ENCODE peak calls at places on chromosomes 7 and 10, in five cellular contexts. One of them, this sample, is unnamed.

GRCh38 chr10:69807696-69808095 is 6.0 kb downstream of the COL13A1 start:
- DNase-seq in psoas muscle: no peak
- DNase-seq in right lobe of liver: no peak
- DNase-seq in Panc1: no peak
- DNase-seq in neural progenitor cell: no peak
- DNase-seq in this sample: no peak

GRCh38 chr7:64672414-64672813 is 6.5 kb downstream of the ZNF107 start:
- DNase-seq in psoas muscle: no peak
- DNase-seq in right lobe of liver: no peak
- DNase-seq in Panc1: no peak
- DNase-seq in neural progenitor cell: no peak
- DNase-seq in this sample: no peak

GRCh38 chr10:3716093-3716492 is 68.9 kb downstream of the KLF6 start:
- DNase-seq in psoas muscle: no peak
- DNase-seq in right lobe of liver: no peak
- DNase-seq in Panc1: no peak
- DNase-seq in neural progenitor cell: no peak
- DNase-seq in this sample: no peak

GRCh38 chr7:66739477-66739876 is 1.1 kb upstream of the RABGEF1 start:
- DNase-seq in psoas muscle: no peak
- DNase-seq in right lobe of liver: no peak
- DNase-seq in Panc1: no peak
- DNase-seq in neural progenitor cell: no peak
- DNase-seq in this sample: no peak

GRCh38 chr7:144676492-144676891 is 159.4 kb downstream of the TPK1 start:
- DNase-seq in psoas muscle: no peak
- DNase-seq in right lobe of liver: no peak
- DNase-seq in Panc1: no peak
- DNase-seq in neural progenitor cell: no peak
- DNase-seq in this sample: no peak

GRCh38 chr10:23331567-23332290 is 12.9 kb downstream of the C10orf67 start:
- DNase-seq in psoas muscle: no peak
- DNase-seq in right lobe of liver: no peak
- DNase-seq in Panc1: peak
- DNase-seq in neural progenitor cell: no peak
- DNase-seq in this sample: no peak

GRCh38 chr7:116652793-116653192 is 19.2 kb upstream of the MET start:
- DNase-seq in psoas muscle: no peak
- DNase-seq in right lobe of liver: no peak
- DNase-seq in Panc1: no peak
- DNase-seq in neural progenitor cell: no peak
- DNase-seq in this sample: no peak

GRCh38 chr10:43817368-43817767 is 168.7 kb upstream of the ZNF32 start:
- DNase-seq in psoas muscle: no peak
- DNase-seq in right lobe of liver: no peak
- DNase-seq in Panc1: no peak
- DNase-seq in neural progenitor cell: no peak
- DNase-seq in this sample: no peak

GRCh38 chr7:42893341-42894242 is 18.3 kb downstream of the C7orf25 start:
- DNase-seq in psoas muscle: no peak
- DNase-seq in right lobe of liver: no peak
- DNase-seq in Panc1: no peak
- DNase-seq in neural progenitor cell: no peak
- DNase-seq in this sample: no peak

GRCh38 chr7:95927781-95928180 is 155.4 kb downstream of the DYNC1I1 start:
- DNase-seq in psoas muscle: no peak
- DNase-seq in right lobe of liver: no peak
- DNase-seq in Panc1: no peak
- DNase-seq in neural progenitor cell: no peak
- DNase-seq in this sample: no peak

GRCh38 chr7:41916450-41916927 is 213.6 kb upstream of the INHBA start:
- DNase-seq in psoas muscle: no peak
- DNase-seq in right lobe of liver: no peak
- DNase-seq in Panc1: peak
- DNase-seq in neural progenitor cell: no peak
- DNase-seq in this sample: no peak

GRCh38 chr7:151404216-151405011 is 5.4 kb downstream of the WDR86 start:
- DNase-seq in psoas muscle: peak
- DNase-seq in right lobe of liver: peak
- DNase-seq in Panc1: no peak
- DNase-seq in neural progenitor cell: no peak
- DNase-seq in this sample: no peak

GRCh38 chr7:113774182-113774807 is 144.5 kb downstream of the PPP1R3A start:
- DNase-seq in psoas muscle: no peak
- DNase-seq in right lobe of liver: no peak
- DNase-seq in Panc1: peak
- DNase-seq in neural progenitor cell: peak
- DNase-seq in this sample: peak

GRCh38 chr7:5699467-5699866 is 82.0 kb downstream of the RNF216 start:
- DNase-seq in psoas muscle: no peak
- DNase-seq in right lobe of liver: no peak
- DNase-seq in Panc1: no peak
- DNase-seq in neural progenitor cell: no peak
- DNase-seq in this sample: no peak

GRCh38 chr7:151831606-151832005 is 45.3 kb downstream of the PRKAG2 start:
- DNase-seq in psoas muscle: peak
- DNase-seq in right lobe of liver: peak
- DNase-seq in Panc1: no peak
- DNase-seq in neural progenitor cell: no peak
- DNase-seq in this sample: no peak

GRCh38 chr7:151869968-151870918 is 6.7 kb downstream of the PRKAG2 start:
- DNase-seq in psoas muscle: no peak
- DNase-seq in right lobe of liver: peak
- DNase-seq in Panc1: no peak
- DNase-seq in neural progenitor cell: no peak
- DNase-seq in this sample: no peak

GRCh38 chr7:31464601-31465000 is 49.3 kb upstream of the ITPRID1 start:
- DNase-seq in psoas muscle: no peak
- DNase-seq in right lobe of liver: no peak
- DNase-seq in Panc1: no peak
- DNase-seq in neural progenitor cell: no peak
- DNase-seq in this sample: no peak

GRCh38 chr7:2838873-2839578 is 5.1 kb downstream of the GNA12 start:
- DNase-seq in psoas muscle: no peak
- DNase-seq in right lobe of liver: no peak
- DNase-seq in Panc1: no peak
- DNase-seq in neural progenitor cell: no peak
- DNase-seq in this sample: no peak

GRCh38 chr7:143002106-143002505 is 24.8 kb downstream of the OR9A2 start:
- DNase-seq in psoas muscle: no peak
- DNase-seq in right lobe of liver: no peak
- DNase-seq in Panc1: no peak
- DNase-seq in neural progenitor cell: peak
- DNase-seq in this sample: no peak

GRCh38 chr10:31507427-31507826 is 188.4 kb downstream of the ZEB1 start:
- DNase-seq in psoas muscle: no peak
- DNase-seq in right lobe of liver: no peak
- DNase-seq in Panc1: no peak
- DNase-seq in neural progenitor cell: no peak
- DNase-seq in this sample: no peak

GRCh38 chr7:77940647-77941046 is 142.1 kb downstream of the PHTF2 start:
- DNase-seq in psoas muscle: no peak
- DNase-seq in right lobe of liver: no peak
- DNase-seq in Panc1: peak
- DNase-seq in neural progenitor cell: peak
- DNase-seq in this sample: peak

GRCh38 chr7:154339169-154339568 is 287.0 kb downstream of the DPP6 start:
- DNase-seq in psoas muscle: no peak
- DNase-seq in right lobe of liver: no peak
- DNase-seq in Panc1: no peak
- DNase-seq in neural progenitor cell: no peak
- DNase-seq in this sample: no peak

GRCh38 chr10:104435822-104436221 is 82.2 kb downstream of the CFAP58 start:
- DNase-seq in psoas muscle: no peak
- DNase-seq in right lobe of liver: no peak
- DNase-seq in Panc1: no peak
- DNase-seq in neural progenitor cell: no peak
- DNase-seq in this sample: no peak

GRCh38 chr10:99779335-99779734 is 3.1 kb upstream of the ABCC2 start:
- DNase-seq in psoas muscle: no peak
- DNase-seq in right lobe of liver: no peak
- DNase-seq in Panc1: peak
- DNase-seq in neural progenitor cell: no peak
- DNase-seq in this sample: no peak

GRCh38 chr10:35639651-35640311 is 2.3 kb downstream of the FZD8 start:
- DNase-seq in psoas muscle: peak
- DNase-seq in right lobe of liver: peak
- DNase-seq in Panc1: no peak
- DNase-seq in neural progenitor cell: peak
- DNase-seq in this sample: no peak

GRCh38 chr10:44908071-44908709 is 2.9 kb upstream of the TMEM72 start:
- DNase-seq in psoas muscle: peak
- DNase-seq in right lobe of liver: no peak
- DNase-seq in Panc1: no peak
- DNase-seq in neural progenitor cell: peak
- DNase-seq in this sample: no peak

GRCh38 chr7:129262333-129262732 is 37.5 kb downstream of the AHCYL2 start:
- DNase-seq in psoas muscle: no peak
- DNase-seq in right lobe of liver: no peak
- DNase-seq in Panc1: no peak
- DNase-seq in neural progenitor cell: no peak
- DNase-seq in this sample: no peak

GRCh38 chr10:53314856-53315255 is 542.3 kb upstream of the MBL2 start:
- DNase-seq in psoas muscle: no peak
- DNase-seq in right lobe of liver: no peak
- DNase-seq in Panc1: peak
- DNase-seq in neural progenitor cell: no peak
- DNase-seq in this sample: no peak

GRCh38 chr7:55502209-55502608 is 70.1 kb downstream of the VOPP1 start:
- DNase-seq in psoas muscle: no peak
- DNase-seq in right lobe of liver: no peak
- DNase-seq in Panc1: no peak
- DNase-seq in neural progenitor cell: peak
- DNase-seq in this sample: no peak

GRCh38 chr10:6721480-6721879 is 141.4 kb upstream of the PRKCQ start:
- DNase-seq in psoas muscle: peak
- DNase-seq in right lobe of liver: no peak
- DNase-seq in Panc1: no peak
- DNase-seq in neural progenitor cell: no peak
- DNase-seq in this sample: peak

DNA sequence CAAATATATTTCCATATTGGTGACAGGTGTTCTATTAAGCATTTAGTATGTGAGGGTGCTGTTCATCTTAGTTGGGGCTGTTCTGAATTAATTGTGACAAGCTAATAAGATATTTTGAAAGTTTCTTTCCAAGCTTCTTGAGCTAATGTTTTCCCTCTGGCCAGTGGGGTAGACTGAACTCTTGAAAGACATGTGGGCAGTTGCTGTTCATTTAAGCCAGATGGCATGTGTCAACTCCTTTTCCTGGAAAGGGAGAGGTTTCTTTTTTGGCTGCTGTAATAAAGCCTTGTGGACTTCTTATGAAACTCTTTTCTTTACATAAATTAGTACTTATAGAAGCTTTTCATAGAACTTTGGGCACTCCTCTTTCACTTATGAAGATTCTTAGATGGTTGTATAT is 21.7 kb downstream of the RAB18 start:
- DNase-seq in psoas muscle: no peak
- DNase-seq in right lobe of liver: no peak
- DNase-seq in Panc1: no peak
- DNase-seq in neural progenitor cell: no peak
- DNase-seq in this sample: no peak
- H3K27ac ChIP-seq in psoas muscle: peak
- H3K27ac ChIP-seq in right lobe of liver: no peak
- H3K27ac ChIP-seq in Panc1: no peak
- H3K27ac ChIP-seq in neural progenitor cell: no peak
- H3K27ac ChIP-seq in this sample: no peak

DNA sequence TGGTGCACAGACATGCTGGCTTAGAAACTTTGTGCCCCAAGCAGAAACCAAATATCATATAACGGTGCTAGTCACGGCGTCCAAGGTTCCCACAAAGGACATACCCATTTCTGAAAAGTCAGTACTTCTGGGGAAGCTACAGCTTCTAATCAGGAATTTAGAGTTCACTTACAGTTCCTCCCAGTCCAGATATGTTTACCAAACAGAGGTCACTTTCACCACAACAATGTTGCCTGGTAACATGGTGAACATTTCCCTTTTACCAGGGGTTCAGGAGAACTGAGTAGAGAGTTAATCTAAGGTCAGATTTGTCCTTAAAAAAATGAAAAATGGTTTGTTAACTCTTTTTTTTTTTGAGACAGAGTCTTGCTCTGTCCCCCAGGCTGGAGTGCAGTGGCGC is 265.9 kb upstream of the MKLN1 start:
- DNase-seq in psoas muscle: no peak
- DNase-seq in right lobe of liver: no peak
- DNase-seq in Panc1: no peak
- DNase-seq in neural progenitor cell: no peak
- DNase-seq in this sample: no peak
- H3K27ac ChIP-seq in psoas muscle: no peak
- H3K27ac ChIP-seq in right lobe of liver: peak
- H3K27ac ChIP-seq in Panc1: no peak
- H3K27ac ChIP-seq in neural progenitor cell: no peak
- H3K27ac ChIP-seq in this sample: no peak

DNA sequence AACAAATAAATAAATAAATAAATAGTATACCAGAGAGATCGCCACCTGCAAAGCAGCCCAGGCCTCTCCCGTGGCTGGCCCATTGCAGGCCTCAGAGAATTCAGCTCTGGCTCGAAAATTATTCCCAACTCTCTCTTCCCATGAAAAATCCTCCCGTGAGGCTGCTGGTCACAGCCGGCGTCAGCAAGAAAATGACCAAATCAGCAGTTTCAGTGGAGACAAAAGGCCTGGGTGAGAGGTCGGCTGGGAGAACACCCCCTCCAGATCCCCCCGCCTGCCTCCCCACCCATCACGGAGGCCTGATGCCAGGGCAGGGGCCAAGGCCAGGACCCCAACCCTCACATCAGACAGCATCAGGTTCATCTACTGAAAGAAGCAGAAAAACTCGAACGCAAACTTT is 3.1 kb upstream of the CLIP2 start:
- DNase-seq in psoas muscle: no peak
- DNase-seq in right lobe of liver: no peak
- DNase-seq in Panc1: no peak
- DNase-seq in neural progenitor cell: no peak
- DNase-seq in this sample: no peak
- H3K27ac ChIP-seq in psoas muscle: no peak
- H3K27ac ChIP-seq in right lobe of liver: no peak
- H3K27ac ChIP-seq in Panc1: peak
- H3K27ac ChIP-seq in neural progenitor cell: no peak
- H3K27ac ChIP-seq in this sample: no peak

DNA sequence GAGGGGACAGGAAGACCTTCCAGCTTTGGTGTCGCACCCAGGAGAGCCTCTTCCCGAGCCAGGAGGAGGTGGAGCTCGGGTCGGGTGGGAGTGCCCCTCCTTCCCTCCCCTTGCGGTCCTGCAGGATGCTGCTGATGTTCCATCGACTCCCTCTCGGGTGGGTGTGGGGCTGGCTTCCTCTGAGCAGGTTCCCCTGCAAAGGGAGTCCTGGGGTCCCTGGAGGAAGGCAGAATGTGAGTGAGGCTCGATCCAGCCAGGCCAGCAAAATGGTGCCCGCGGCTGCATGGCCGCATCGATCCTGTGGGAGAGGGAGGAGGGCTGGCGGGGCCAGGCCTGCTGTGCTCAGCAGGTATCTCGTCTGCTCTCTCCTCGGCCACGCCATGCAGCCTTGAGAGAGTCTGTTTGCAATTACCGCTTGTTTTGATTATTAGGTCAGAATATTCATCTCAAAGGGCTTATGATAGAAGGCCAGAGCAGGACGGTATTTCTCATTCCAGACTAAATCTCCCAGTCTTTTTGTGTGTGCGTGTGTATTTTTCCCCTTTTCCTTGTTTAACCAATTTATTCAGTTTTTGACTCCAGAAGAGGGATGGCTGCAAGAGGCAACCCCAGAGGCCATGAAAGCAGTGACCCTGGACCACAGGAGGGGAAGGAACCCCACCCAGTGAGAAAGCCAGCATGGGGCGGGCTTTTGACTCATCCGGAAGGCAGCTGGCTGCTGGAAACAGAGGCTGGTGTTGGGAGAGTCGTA is 137.3 kb upstream of the ZMIZ1 start:
- DNase-seq in psoas muscle: peak
- DNase-seq in right lobe of liver: peak
- DNase-seq in Panc1: no peak
- DNase-seq in neural progenitor cell: no peak
- DNase-seq in this sample: no peak
- H3K27ac ChIP-seq in psoas muscle: peak
- H3K27ac ChIP-seq in right lobe of liver: no peak
- H3K27ac ChIP-seq in Panc1: no peak
- H3K27ac ChIP-seq in neural progenitor cell: no peak
- H3K27ac ChIP-seq in this sample: no peak

This sample was measured in caudate nucleus.